ENCODE peak calls at places on chromosomes 5 and 9, in seven cellular contexts. O is mucosa of descending colon; B is stimulated activated effector memory CD8-positive, alpha-beta T cell treated with anti-CD3 and anti-CD28 coated beads, Interleukin-12 subunit alpha, Interleukin-12 subunit beta, amount 100 ng/mL, for 72 hours; M is activated T-cell treated with anti-CD3 and anti-CD28 coated beads, Interleukin-2, amount 50 U/mL, for 72 hours; P is activated CD8-positive, alpha-beta memory T cell treated with anti-CD3 and anti-CD28 coated beads, Interleukin-2, amount 10 ng/mL, durations not matched to agents 7 days and 5 days; R is activated naive CD8-positive, alpha-beta T cell treated with anti-CD3 and anti-CD28 coated beads, Interleukin-2, amount 50 U/mL, for 24 hours; G is right lobe of liver. V is an unnamed sample.

GRCh38 chr5:108989761-108990392 is 242.2 kb downstream of the FER start:
- ATAC-seq in B (no peak), O (no peak), M (no peak), G (no peak), P (no peak), R (no peak), V (no peak)

GRCh38 chr5:138096997-138097828 is 13.4 kb downstream of the WNT8A start:
- ATAC-seq in P (peak), B (peak), O (no peak), G (no peak), M (peak), R (no peak), V (no peak)

GRCh38 chr5:144390133-144390532 is 219.5 kb downstream of the KCTD16 start:
- ATAC-seq in M (no peak), P (no peak), B (no peak), G (peak), R (no peak), O (peak), V (no peak)

GRCh38 chr5:140402258-140403074 is 833 bp downstream of the ANKHD1 start:
- ATAC-seq in P (peak), R (peak), O (peak), M (peak), B (peak), G (peak), V (no peak)

GRCh38 chr5:96079075-96079474 is 117.4 kb upstream of the ELL2 start:
- ATAC-seq in B (peak), R (peak), P (peak), M (peak), O (no peak), G (no peak), V (peak)

GRCh38 chr5:115179068-115179958 is 9.6 kb upstream of the TRIM36 start:
- ATAC-seq in M (peak), P (peak), G (peak), O (peak), B (peak), R (peak), V (no peak)

GRCh38 chr9:127537792-127538191 is 74.3 kb upstream of the STXBP1 start:
- ATAC-seq in R (no peak), M (no peak), G (no peak), P (no peak), O (peak), B (no peak), V (no peak)

GRCh38 chr9:127252405-127253093 is 12.0 kb upstream of the GARNL3 start:
- ATAC-seq in R (no peak), B (no peak), G (no peak), M (no peak), P (no peak), O (no peak), V (no peak)

GRCh38 chr9:27445057-27445990 is 78.8 kb upstream of the IFNK start:
- ATAC-seq in M (no peak), G (no peak), B (no peak), R (no peak), P (no peak), O (no peak), V (no peak)

GRCh38 chr5:71924980-71925379 is 182.3 kb upstream of the MAP1B start:
- ATAC-seq in M (no peak), R (no peak), B (no peak), P (no peak), G (no peak), O (peak), V (peak)

GRCh38 chr5:137761020-137761516 is 6.9 kb upstream of the HNRNPA0 start:
- ATAC-seq in M (no peak), G (no peak), B (no peak), O (peak), P (no peak), R (no peak), V (no peak)

GRCh38 chr9:137273616-137274320 is 3.8 kb upstream of the TOR4A start:
- ATAC-seq in O (peak), B (no peak), M (no peak), R (no peak), P (no peak), G (no peak), V (peak)

GRCh38 chr9:33014665-33015014 is 10.4 kb upstream of the DNAJA1 start:
- ATAC-seq in M (no peak), O (no peak), B (no peak), R (no peak), G (no peak), P (no peak), V (no peak)

GRCh38 chr5:168174376-168174775 is 117.1 kb upstream of the WWC1 start:
- ATAC-seq in P (no peak), M (peak), B (no peak), G (no peak), R (no peak), O (no peak), V (no peak)

GRCh38 chr9:4334439-4334838 is 34.6 kb upstream of the GLIS3 start:
- ATAC-seq in B (peak), R (no peak), M (no peak), G (peak), O (peak), P (peak), V (peak)

GRCh38 chr9:131366745-131367401 is 27.0 kb upstream of the PRRC2B start:
- ATAC-seq in R (no peak), G (peak), B (peak), P (no peak), O (peak), M (no peak), V (peak)

GRCh38 chr5:173926359-173926758 is 38.2 kb downstream of the CPEB4 start:
- ATAC-seq in P (no peak), G (peak), M (no peak), R (no peak), B (no peak), O (peak), V (peak)

GRCh38 chr9:116149844-116150243 is 3.7 kb upstream of the PAPPA start:
- ATAC-seq in O (peak), B (no peak), G (peak), R (no peak), M (no peak), P (no peak), V (peak)

GRCh38 chr9:76650692-76651091 is 113.5 kb upstream of the PCA3 start:
- ATAC-seq in B (no peak), R (no peak), P (no peak), O (no peak), M (no peak), G (peak), V (no peak)

GRCh38 chr5:149238540-149238939 is 33.1 kb upstream of the AFAP1L1 start:
- ATAC-seq in M (no peak), P (no peak), O (no peak), G (no peak), R (no peak), B (no peak), V (no peak)

GRCh38 chr9:79671558-79671957 is 99.8 kb downstream of the TLE4 start:
- ATAC-seq in B (no peak), R (no peak), P (no peak), G (no peak), O (peak), M (no peak), V (peak)

GRCh38 chr9:78011037-78011436 is 20.6 kb downstream of the GNAQ start:
- ATAC-seq in R (no peak), P (no peak), O (peak), G (peak), M (peak), B (no peak), V (no peak)

GRCh38 chr9:110559869-110560268 is 19.7 kb downstream of the SVEP1 start:
- ATAC-seq in B (no peak), P (no peak), G (no peak), O (no peak), R (no peak), M (no peak), V (no peak)

GRCh38 chr9:38074441-38074943 is 5.5 kb upstream of the SHB start:
- ATAC-seq in M (no peak), P (no peak), B (no peak), O (peak), R (no peak), G (no peak), V (no peak)

GRCh38 chr9:128120741-128121465 is 6.6 kb downstream of the PTGES2 start:
- ATAC-seq in G (no peak), R (no peak), B (no peak), O (no peak), M (no peak), P (no peak), V (no peak)

GRCh38 chr5:16857635-16858034 is 78.5 kb downstream of the MYO10 start:
- ATAC-seq in O (no peak), G (no peak), P (no peak), M (no peak), B (no peak), R (no peak), V (peak)

GRCh38 chr5:74282495-74282894 is 358.0 kb downstream of the ENC1 start:
- ATAC-seq in M (no peak), B (peak), R (no peak), P (no peak), G (no peak), O (no peak), V (no peak)

GRCh38 chr5:50623666-50624065 is 42.8 kb upstream of the PARP8 start:
- ATAC-seq in R (no peak), P (no peak), G (no peak), O (no peak), B (no peak), M (no peak), V (no peak)

GRCh38 chr9:135116892-135117680 is 29.6 kb downstream of the OLFM1 start:
- ATAC-seq in P (no peak), B (no peak), O (no peak), R (no peak), M (no peak), G (no peak), V (peak)

GRCh38 chr5:82595083-82595482 is 316.9 kb upstream of the RPS23 start:
- ATAC-seq in O (peak), G (no peak), R (no peak), B (no peak), M (no peak), P (no peak), V (no peak)